ENCODE peak calls at places on chromosomes 12 and 14, in eight cellular contexts. One of them, this sample, is unnamed.

GRCh38 chr12:78562358-78563205 is 302.0 kb upstream of the SYT1 start:
- DNase-seq in NCI-H1436: peak; percentile 13
- DNase-seq in activated gamma-delta T cell treated with Interleukin-2 at 50 U/mL for 16 hours: no peak
- DNase-seq in activated CD4-positive, CD25-positive, alpha-beta regulatory T cell treated with anti-CD3 and anti-CD28 coated beads, Interleukin-2, amount 50 U/mL, for 16 hours: no peak
- DNase-seq in T47D: no peak
- DNase-seq in CD8-positive, alpha-beta memory T cell: no peak
- DNase-seq in posterior vena cava: no peak
- DNase-seq in HTR-8/SVneo: no peak
- DNase-seq in this sample: no peak

GRCh38 chr12:67940780-67941243 is 48.4 kb upstream of the IFNG-AS1 start:
- DNase-seq in NCI-H1436: no peak
- DNase-seq in activated gamma-delta T cell treated with Interleukin-2 at 50 U/mL for 16 hours: no peak
- DNase-seq in activated CD4-positive, CD25-positive, alpha-beta regulatory T cell treated with anti-CD3 and anti-CD28 coated beads, Interleukin-2, amount 50 U/mL, for 16 hours: no peak
- DNase-seq in T47D: no peak
- DNase-seq in CD8-positive, alpha-beta memory T cell: no peak
- DNase-seq in posterior vena cava: no peak
- DNase-seq in HTR-8/SVneo: peak; percentile 15
- DNase-seq in this sample: no peak

GRCh38 chr12:95218164-95218851 is 701 bp downstream of the VEZT start:
- DNase-seq in NCI-H1436: peak; percentile 54
- DNase-seq in activated gamma-delta T cell treated with Interleukin-2 at 50 U/mL for 16 hours: peak; percentile 9
- DNase-seq in activated CD4-positive, CD25-positive, alpha-beta regulatory T cell treated with anti-CD3 and anti-CD28 coated beads, Interleukin-2, amount 50 U/mL, for 16 hours: peak; percentile 21
- DNase-seq in T47D: no peak
- DNase-seq in CD8-positive, alpha-beta memory T cell: peak; percentile 61
- DNase-seq in posterior vena cava: no peak
- DNase-seq in HTR-8/SVneo: no peak
- DNase-seq in this sample: no peak

GRCh38 chr12:105775351-105775750 is 363.4 kb downstream of the NUAK1 start:
- DNase-seq in NCI-H1436: no peak
- DNase-seq in activated gamma-delta T cell treated with Interleukin-2 at 50 U/mL for 16 hours: no peak
- DNase-seq in activated CD4-positive, CD25-positive, alpha-beta regulatory T cell treated with anti-CD3 and anti-CD28 coated beads, Interleukin-2, amount 50 U/mL, for 16 hours: no peak
- DNase-seq in T47D: no peak
- DNase-seq in CD8-positive, alpha-beta memory T cell: no peak
- DNase-seq in posterior vena cava: no peak
- DNase-seq in HTR-8/SVneo: peak; percentile 43
- DNase-seq in this sample: no peak

GRCh38 chr12:61654698-61655097 is 605.5 kb upstream of the USP15 start:
- DNase-seq in NCI-H1436: no peak
- DNase-seq in activated gamma-delta T cell treated with Interleukin-2 at 50 U/mL for 16 hours: no peak
- DNase-seq in activated CD4-positive, CD25-positive, alpha-beta regulatory T cell treated with anti-CD3 and anti-CD28 coated beads, Interleukin-2, amount 50 U/mL, for 16 hours: no peak
- DNase-seq in T47D: no peak
- DNase-seq in CD8-positive, alpha-beta memory T cell: no peak
- DNase-seq in posterior vena cava: no peak
- DNase-seq in HTR-8/SVneo: no peak
- DNase-seq in this sample: no peak

GRCh38 chr14:64942531-64943111 is at the start of gene GPX2:
- DNase-seq in NCI-H1436: peak; percentile 95
- DNase-seq in activated gamma-delta T cell treated with Interleukin-2 at 50 U/mL for 16 hours: no peak
- DNase-seq in activated CD4-positive, CD25-positive, alpha-beta regulatory T cell treated with anti-CD3 and anti-CD28 coated beads, Interleukin-2, amount 50 U/mL, for 16 hours: no peak
- DNase-seq in T47D: no peak
- DNase-seq in CD8-positive, alpha-beta memory T cell: no peak
- DNase-seq in posterior vena cava: no peak
- DNase-seq in HTR-8/SVneo: no peak
- DNase-seq in this sample: no peak

GRCh38 chr12:122505419-122506051 is 4.8 kb upstream of the ZCCHC8 start:
- DNase-seq in NCI-H1436: no peak
- DNase-seq in activated gamma-delta T cell treated with Interleukin-2 at 50 U/mL for 16 hours: no peak
- DNase-seq in activated CD4-positive, CD25-positive, alpha-beta regulatory T cell treated with anti-CD3 and anti-CD28 coated beads, Interleukin-2, amount 50 U/mL, for 16 hours: no peak
- DNase-seq in T47D: no peak
- DNase-seq in CD8-positive, alpha-beta memory T cell: no peak
- DNase-seq in posterior vena cava: no peak
- DNase-seq in HTR-8/SVneo: no peak
- DNase-seq in this sample: no peak

GRCh38 chr12:115354007-115354452 is 670.1 kb upstream of the TBX3 start:
- DNase-seq in NCI-H1436: no peak
- DNase-seq in activated gamma-delta T cell treated with Interleukin-2 at 50 U/mL for 16 hours: no peak
- DNase-seq in activated CD4-positive, CD25-positive, alpha-beta regulatory T cell treated with anti-CD3 and anti-CD28 coated beads, Interleukin-2, amount 50 U/mL, for 16 hours: no peak
- DNase-seq in T47D: no peak
- DNase-seq in CD8-positive, alpha-beta memory T cell: no peak
- DNase-seq in posterior vena cava: peak; percentile 89
- DNase-seq in HTR-8/SVneo: peak; percentile 70
- DNase-seq in this sample: peak; percentile 88

GRCh38 chr14:38873923-38874612 is 229.0 kb downstream of the SEC23A start:
- DNase-seq in NCI-H1436: no peak
- DNase-seq in activated gamma-delta T cell treated with Interleukin-2 at 50 U/mL for 16 hours: no peak
- DNase-seq in activated CD4-positive, CD25-positive, alpha-beta regulatory T cell treated with anti-CD3 and anti-CD28 coated beads, Interleukin-2, amount 50 U/mL, for 16 hours: no peak
- DNase-seq in T47D: no peak
- DNase-seq in CD8-positive, alpha-beta memory T cell: no peak
- DNase-seq in posterior vena cava: no peak
- DNase-seq in HTR-8/SVneo: no peak
- DNase-seq in this sample: no peak

GRCh38 chr14:93951798-93952540 is 24.4 kb downstream of the ASB2 start:
- DNase-seq in NCI-H1436: no peak
- DNase-seq in activated gamma-delta T cell treated with Interleukin-2 at 50 U/mL for 16 hours: no peak
- DNase-seq in activated CD4-positive, CD25-positive, alpha-beta regulatory T cell treated with anti-CD3 and anti-CD28 coated beads, Interleukin-2, amount 50 U/mL, for 16 hours: no peak
- DNase-seq in T47D: no peak
- DNase-seq in CD8-positive, alpha-beta memory T cell: no peak
- DNase-seq in posterior vena cava: no peak
- DNase-seq in HTR-8/SVneo: no peak
- DNase-seq in this sample: no peak

GRCh38 chr14:38959021-38959420 is 144.0 kb downstream of the SEC23A start:
- DNase-seq in NCI-H1436: no peak
- DNase-seq in activated gamma-delta T cell treated with Interleukin-2 at 50 U/mL for 16 hours: no peak
- DNase-seq in activated CD4-positive, CD25-positive, alpha-beta regulatory T cell treated with anti-CD3 and anti-CD28 coated beads, Interleukin-2, amount 50 U/mL, for 16 hours: no peak
- DNase-seq in T47D: no peak
- DNase-seq in CD8-positive, alpha-beta memory T cell: no peak
- DNase-seq in posterior vena cava: no peak
- DNase-seq in HTR-8/SVneo: no peak
- DNase-seq in this sample: no peak

GRCh38 chr14:45089813-45090212 is 5.9 kb downstream of the PRPF39 start:
- DNase-seq in NCI-H1436: no peak
- DNase-seq in activated gamma-delta T cell treated with Interleukin-2 at 50 U/mL for 16 hours: no peak
- DNase-seq in activated CD4-positive, CD25-positive, alpha-beta regulatory T cell treated with anti-CD3 and anti-CD28 coated beads, Interleukin-2, amount 50 U/mL, for 16 hours: no peak
- DNase-seq in T47D: no peak
- DNase-seq in CD8-positive, alpha-beta memory T cell: no peak
- DNase-seq in posterior vena cava: no peak
- DNase-seq in HTR-8/SVneo: no peak
- DNase-seq in this sample: no peak

GRCh38 chr12:76332606-76333005 is 15.6 kb downstream of the BBS10 start:
- DNase-seq in NCI-H1436: no peak
- DNase-seq in activated gamma-delta T cell treated with Interleukin-2 at 50 U/mL for 16 hours: no peak
- DNase-seq in activated CD4-positive, CD25-positive, alpha-beta regulatory T cell treated with anti-CD3 and anti-CD28 coated beads, Interleukin-2, amount 50 U/mL, for 16 hours: no peak
- DNase-seq in T47D: no peak
- DNase-seq in CD8-positive, alpha-beta memory T cell: no peak
- DNase-seq in posterior vena cava: no peak
- DNase-seq in HTR-8/SVneo: no peak
- DNase-seq in this sample: no peak

GRCh38 chr14:94710731-94711130 is 59.2 kb downstream of the GSC start:
- DNase-seq in NCI-H1436: no peak
- DNase-seq in activated gamma-delta T cell treated with Interleukin-2 at 50 U/mL for 16 hours: no peak
- DNase-seq in activated CD4-positive, CD25-positive, alpha-beta regulatory T cell treated with anti-CD3 and anti-CD28 coated beads, Interleukin-2, amount 50 U/mL, for 16 hours: no peak
- DNase-seq in T47D: no peak
- DNase-seq in CD8-positive, alpha-beta memory T cell: no peak
- DNase-seq in posterior vena cava: peak; percentile 81
- DNase-seq in HTR-8/SVneo: no peak
- DNase-seq in this sample: no peak

GRCh38 chr12:123763093-123763492 is 992 bp downstream of the DNAH10 start:
- DNase-seq in NCI-H1436: no peak
- DNase-seq in activated gamma-delta T cell treated with Interleukin-2 at 50 U/mL for 16 hours: no peak
- DNase-seq in activated CD4-positive, CD25-positive, alpha-beta regulatory T cell treated with anti-CD3 and anti-CD28 coated beads, Interleukin-2, amount 50 U/mL, for 16 hours: no peak
- DNase-seq in T47D: no peak
- DNase-seq in CD8-positive, alpha-beta memory T cell: no peak
- DNase-seq in posterior vena cava: no peak
- DNase-seq in HTR-8/SVneo: no peak
- DNase-seq in this sample: no peak

GRCh38 chr12:26523708-26524150 is 309.3 kb downstream of the ITPR2 start:
- DNase-seq in NCI-H1436: no peak
- DNase-seq in activated gamma-delta T cell treated with Interleukin-2 at 50 U/mL for 16 hours: no peak
- DNase-seq in activated CD4-positive, CD25-positive, alpha-beta regulatory T cell treated with anti-CD3 and anti-CD28 coated beads, Interleukin-2, amount 50 U/mL, for 16 hours: no peak
- DNase-seq in T47D: no peak
- DNase-seq in CD8-positive, alpha-beta memory T cell: no peak
- DNase-seq in posterior vena cava: peak; percentile 96
- DNase-seq in HTR-8/SVneo: no peak
- DNase-seq in this sample: peak; percentile 94

GRCh38 chr12:106753526-106753925 is 21.0 kb upstream of the RIC8B start:
- DNase-seq in NCI-H1436: peak; percentile 42
- DNase-seq in activated gamma-delta T cell treated with Interleukin-2 at 50 U/mL for 16 hours: peak; percentile 51
- DNase-seq in activated CD4-positive, CD25-positive, alpha-beta regulatory T cell treated with anti-CD3 and anti-CD28 coated beads, Interleukin-2, amount 50 U/mL, for 16 hours: no peak
- DNase-seq in T47D: no peak
- DNase-seq in CD8-positive, alpha-beta memory T cell: peak; percentile 61
- DNase-seq in posterior vena cava: no peak
- DNase-seq in HTR-8/SVneo: no peak
- DNase-seq in this sample: no peak

GRCh38 chr12:3236345-3237153 is 159.4 kb downstream of the TSPAN9 start:
- DNase-seq in NCI-H1436: no peak
- DNase-seq in activated gamma-delta T cell treated with Interleukin-2 at 50 U/mL for 16 hours: no peak
- DNase-seq in activated CD4-positive, CD25-positive, alpha-beta regulatory T cell treated with anti-CD3 and anti-CD28 coated beads, Interleukin-2, amount 50 U/mL, for 16 hours: no peak
- DNase-seq in T47D: peak; percentile 49
- DNase-seq in CD8-positive, alpha-beta memory T cell: no peak
- DNase-seq in posterior vena cava: no peak
- DNase-seq in HTR-8/SVneo: peak; percentile 93
- DNase-seq in this sample: no peak

GRCh38 chr14:68987653-68988036 is 8.5 kb upstream of the ACTN1 start:
- DNase-seq in NCI-H1436: peak; percentile 65
- DNase-seq in activated gamma-delta T cell treated with Interleukin-2 at 50 U/mL for 16 hours: no peak
- DNase-seq in activated CD4-positive, CD25-positive, alpha-beta regulatory T cell treated with anti-CD3 and anti-CD28 coated beads, Interleukin-2, amount 50 U/mL, for 16 hours: no peak
- DNase-seq in T47D: no peak
- DNase-seq in CD8-positive, alpha-beta memory T cell: no peak
- DNase-seq in posterior vena cava: no peak
- DNase-seq in HTR-8/SVneo: peak; percentile 70
- DNase-seq in this sample: no peak

GRCh38 chr12:115871714-115872113 is 405.8 kb downstream of the MED13L start:
- DNase-seq in NCI-H1436: no peak
- DNase-seq in activated gamma-delta T cell treated with Interleukin-2 at 50 U/mL for 16 hours: no peak
- DNase-seq in activated CD4-positive, CD25-positive, alpha-beta regulatory T cell treated with anti-CD3 and anti-CD28 coated beads, Interleukin-2, amount 50 U/mL, for 16 hours: no peak
- DNase-seq in T47D: no peak
- DNase-seq in CD8-positive, alpha-beta memory T cell: no peak
- DNase-seq in posterior vena cava: no peak
- DNase-seq in HTR-8/SVneo: peak; percentile 31
- DNase-seq in this sample: no peak

This sample was measured in suprapubic skin.